ENCODE peak calls at places on chromosomes 6 and 20, in ten cellular contexts. N is HCT116, I is sigmoid colon, E is GM23338, Z is breast epithelium, U is H1, Y is suprapubic skin, S is transverse colon, G is spleen, P is stomach. V is an unnamed sample. For H3K36me3, the result is how much of the 10 kb centered on the place peaks cover.

GRCh38 chr20:62892348-62893304 is 31.0 kb upstream of the TCFL5 start:
- DNase-seq in U (no peak), G (peak), Y (no peak), S (no peak), N (no peak), Z (no peak), P (no peak), I (no peak), E (no peak), V (no peak)

GRCh38 chr6:108838101-108838717 is 10.0 kb upstream of the ARMC2 start:
- DNase-seq in G (peak), Y (no peak), Z (no peak), E (peak), U (peak), N (no peak), S (no peak), I (no peak), P (no peak), V (no peak)

GRCh38 chr20:6705920-6706500 is 61.5 kb upstream of the BMP2 start:
- DNase-seq in N (no peak), Z (no peak), U (no peak), E (no peak), I (no peak), Y (no peak), G (no peak), P (no peak), S (no peak), V (no peak)

GRCh38 chr20:43583982-43584432 is 6.7 kb upstream of the IFT52 start:
- DNase-seq in S (peak), G (peak), Y (no peak), N (no peak), U (no peak), Z (no peak), P (peak), E (no peak), I (no peak), V (no peak)

GRCh38 chr6:109715616-109716015 is 24.5 kb downstream of the FIG4 start:
- DNase-seq in U (no peak), S (no peak), Z (no peak), E (no peak), Y (no peak), N (no peak), G (no peak), I (no peak), P (no peak), V (no peak)

GRCh38 chr20:8974009-8974708 is 94.7 kb upstream of the PLCB4 start:
- DNase-seq in N (no peak), Y (no peak), U (no peak), I (no peak), Z (no peak), G (no peak), E (peak), P (no peak), S (no peak), V (no peak)

GRCh38 chr6:41355952-41356351 is 20.5 kb downstream of the NCR2 start:
- DNase-seq in P (no peak), Y (no peak), E (no peak), U (peak), I (no peak), G (no peak), Z (peak), N (no peak), S (no peak), V (peak)

GRCh38 chr6:84836366-84836765 is 72.0 kb upstream of the TBX18 start:
- DNase-seq in Y (no peak), I (no peak), P (no peak), U (no peak), S (no peak), N (no peak), E (no peak), G (no peak), Z (no peak), V (no peak)

GRCh38 chr6:160132776-160133338 is 11.2 kb downstream of the SLC22A1 start:
- DNase-seq in N (no peak), U (no peak), E (no peak), S (no peak), P (peak), G (no peak), Z (no peak), I (no peak), Y (no peak), V (peak)

GRCh38 chr6:26538936-26539615 is 910 bp downstream of the HMGN4 start:
- DNase-seq in Y (no peak), G (no peak), N (no peak), E (no peak), U (peak), P (no peak), I (no peak), S (no peak), Z (no peak), V (no peak)

GRCh38 chr20:57797401-57797800 is 87.6 kb upstream of the PMEPA1 start:
- DNase-seq in Z (no peak), I (no peak), N (no peak), Y (no peak), S (no peak), E (no peak), P (no peak), G (no peak), U (no peak), V (no peak)

GRCh38 chr20:295804-296203 is 1.6 kb upstream of the ZCCHC3 start:
- DNase-seq in S (no peak), E (no peak), G (no peak), I (no peak), Y (no peak), P (no peak), N (no peak), U (no peak), Z (no peak), V (no peak)

GRCh38 chr6:36839819-36840379 is 655 bp upstream of the CPNE5 start:
- DNase-seq in Z (no peak), I (no peak), S (no peak), G (peak), P (peak), Y (no peak), U (peak), N (peak), E (peak), V (no peak)

GRCh38 chr20:14334306-14334930 is 3.0 kb downstream of the FLRT3 start:
- DNase-seq in Z (peak), N (no peak), I (peak), Y (no peak), E (peak), P (peak), S (no peak), U (no peak), G (no peak), V (no peak)

GRCh38 chr6:166228839-166229528 is 61.3 kb upstream of the TBXT start:
- DNase-seq in I (no peak), P (no peak), E (peak), Y (no peak), G (no peak), N (no peak), S (no peak), Z (no peak), U (no peak), V (no peak)

GRCh38 chr6:106870069-106870468 is 104.5 kb downstream of the CD24 start:
- DNase-seq in S (no peak), Z (peak), I (no peak), U (no peak), E (no peak), Y (no peak), N (no peak), G (no peak), P (no peak), V (no peak)

GRCh38 chr6:128403618-128404444 is 116.6 kb downstream of the PTPRK start:
- DNase-seq in E (no peak), Y (no peak), U (no peak), N (no peak), I (no peak), G (no peak), P (no peak), S (no peak), Z (no peak), V (no peak)

GRCh38 chr6:99846021-99846420 is 148.0 kb downstream of the MCHR2 start:
- DNase-seq in U (no peak), N (no peak), E (peak), Y (no peak), S (no peak), Z (no peak), I (no peak), G (no peak), P (no peak), V (no peak)

GRCh38 chr6:39992861-39993622 is 58.8 kb upstream of the MOCS1 start:
- DNase-seq in I (no peak), Z (no peak), P (no peak), E (no peak), S (no peak), U (no peak), N (no peak), G (no peak), Y (no peak), V (no peak)

GRCh38 chr20:13765868-13766416 is 18.8 kb downstream of the ESF1 start:
- DNase-seq in P (no peak), U (no peak), E (no peak), S (no peak), G (no peak), I (no peak), Z (no peak), N (no peak), Y (no peak), V (no peak)

GRCh38 chr20:3751664-3752385 is 15.7 kb downstream of the ADISSP start:
- DNase-seq in Y (no peak), S (peak), G (no peak), Z (no peak), E (peak), P (peak), U (peak), N (no peak), I (peak), V (no peak)

GRCh38 chr6:113672691-113673149 is 184.4 kb upstream of the MARCKS start:
- DNase-seq in E (no peak), S (no peak), Y (no peak), G (no peak), U (no peak), I (peak), P (peak), N (no peak), Z (no peak), V (no peak)

GRCh38 chr6:24643925-24644324 is 2.1 kb downstream of the KIAA0319 start:
- DNase-seq in U (no peak), P (no peak), G (no peak), S (no peak), I (no peak), N (no peak), Z (no peak), E (no peak), Y (no peak), V (no peak)

GRCh38 chr6:18207949-18208348 is 52.7 kb downstream of the KDM1B start:
- DNase-seq in E (no peak), P (no peak), I (no peak), U (no peak), N (no peak), Z (no peak), G (no peak), S (no peak), Y (no peak), V (no peak)

GRCh38 chr20:53599039-53599362 is 5.4 kb upstream of the ZNF217 start:
- DNase-seq in N (no peak), S (no peak), G (no peak), I (no peak), Z (no peak), Y (no peak), U (no peak), P (no peak), E (no peak), V (no peak)

GRCh38 chr20:44829688-44830087 is 19.3 kb upstream of the RIMS4 start:
- DNase-seq in U (no peak), N (no peak), E (no peak), G (no peak), I (no peak), P (no peak), S (no peak), Y (no peak), Z (no peak), V (no peak)

GRCh38 chr20:15653396-15654207 is 919.6 kb downstream of the KIF16B start:
- DNase-seq in Z (no peak), E (no peak), I (no peak), P (no peak), G (no peak), U (no peak), S (no peak), Y (no peak), N (no peak), V (no peak)

GRCh38 chr20:60816901-60817300 is 435.2 kb upstream of the CDH4 start:
- DNase-seq in S (no peak), E (no peak), Z (no peak), P (no peak), G (no peak), N (no peak), I (no peak), Y (no peak), U (no peak), V (no peak)

GRCh38 chr20:45034436-45034835 is 66.5 kb downstream of the KCNS1 start:
- DNase-seq in Z (no peak), Y (no peak), E (no peak), P (no peak), U (no peak), I (no peak), S (no peak), G (no peak), N (no peak), V (no peak)

GRCh38 chr6:10431423-10432164 is 16.7 kb upstream of the TFAP2A start:
- DNase-seq in Y (no peak), G (no peak), Z (peak), N (no peak), S (no peak), U (no peak), I (no peak), E (no peak), P (no peak), V (no peak)

GRCh38 chr20:36941403-36941835 is 10.1 kb downstream of the SAMHD1 start:
- DNase-seq in U (no peak), I (no peak), S (peak), E (no peak), N (no peak), P (no peak), G (no peak), Y (peak), Z (no peak), V (no peak)

GRCh38 chr6:160685762-160686450 is 16.1 kb upstream of the PLG start:
- DNase-seq in Z (no peak), Y (no peak), N (no peak), I (no peak), U (no peak), G (no peak), P (no peak), S (no peak), E (peak), V (no peak)

GRCh38 chr6:134249759-134250602 is 67.9 kb downstream of the SGK1 start:
- DNase-seq in P (no peak), I (no peak), Y (no peak), E (no peak), G (no peak), U (no peak), Z (no peak), S (no peak), N (no peak), V (no peak)

GRCh38 chr20:11469795-11470495 is 447.7 kb upstream of the BTBD3 start:
- DNase-seq in Y (no peak), U (no peak), E (no peak), P (no peak), Z (no peak), S (no peak), N (no peak), G (no peak), I (no peak), V (no peak)

GRCh38 chr6:22189946-22190345 is 106.9 kb downstream of the PRL start:
- DNase-seq in P (no peak), U (no peak), G (no peak), N (no peak), E (no peak), Z (no peak), S (no peak), Y (no peak), I (no peak), V (no peak)
- H3K36me3 ChIP-seq in P (under half), U (under half), G (under half), N (under half), E (under half), Z (under half), S (under half), Y (under half), I (under half), V (under half)

GRCh38 chr6:118589186-118589585 is 41.1 kb downstream of the PLN start:
- DNase-seq in U (no peak), N (no peak), P (no peak), E (no peak), G (no peak), Z (no peak), I (no peak), S (no peak), Y (no peak), V (no peak)

GRCh38 chr6:118596774-118597332 is 48.8 kb downstream of the PLN start:
- DNase-seq in P (no peak), S (no peak), I (no peak), Z (no peak), Y (no peak), E (no peak), G (no peak), N (no peak), U (no peak), V (no peak)

GRCh38 chr6:118594877-118595276 is 46.8 kb downstream of the PLN start:
- DNase-seq in P (no peak), Y (no peak), S (no peak), Z (no peak), U (no peak), E (no peak), I (no peak), N (no peak), G (no peak), V (no peak)

GRCh38 chr6:118588626-118589025 is 40.5 kb downstream of the PLN start:
- DNase-seq in Y (no peak), E (no peak), S (no peak), I (no peak), P (no peak), G (no peak), N (no peak), Z (no peak), U (no peak), V (no peak)

GRCh38 chr6:118591897-118592296 is 43.8 kb downstream of the PLN start:
- DNase-seq in N (no peak), G (no peak), P (no peak), U (no peak), I (no peak), S (no peak), Z (no peak), Y (no peak), E (no peak), V (no peak)
- TF ChIP-seq POLR2AphosphoS5 in N (no peak), G (no peak), P (no peak), U (no peak), I (no peak), S (no peak), Z (no peak), Y (no peak), E (no peak), V (no peak)

GRCh38 chr6:11622156-11622555 is 84.6 kb downstream of the TMEM170B start:
- DNase-seq in I (no peak), Z (no peak), N (no peak), Y (no peak), S (no peak), P (no peak), E (no peak), U (no peak), G (no peak), V (no peak)
- H3K36me3 ChIP-seq in I (under half), Z (under half), N (under half), Y (under half), S (under half), P (under half), E (under half), U (under half), G (under half), V (under half)

DNA sequence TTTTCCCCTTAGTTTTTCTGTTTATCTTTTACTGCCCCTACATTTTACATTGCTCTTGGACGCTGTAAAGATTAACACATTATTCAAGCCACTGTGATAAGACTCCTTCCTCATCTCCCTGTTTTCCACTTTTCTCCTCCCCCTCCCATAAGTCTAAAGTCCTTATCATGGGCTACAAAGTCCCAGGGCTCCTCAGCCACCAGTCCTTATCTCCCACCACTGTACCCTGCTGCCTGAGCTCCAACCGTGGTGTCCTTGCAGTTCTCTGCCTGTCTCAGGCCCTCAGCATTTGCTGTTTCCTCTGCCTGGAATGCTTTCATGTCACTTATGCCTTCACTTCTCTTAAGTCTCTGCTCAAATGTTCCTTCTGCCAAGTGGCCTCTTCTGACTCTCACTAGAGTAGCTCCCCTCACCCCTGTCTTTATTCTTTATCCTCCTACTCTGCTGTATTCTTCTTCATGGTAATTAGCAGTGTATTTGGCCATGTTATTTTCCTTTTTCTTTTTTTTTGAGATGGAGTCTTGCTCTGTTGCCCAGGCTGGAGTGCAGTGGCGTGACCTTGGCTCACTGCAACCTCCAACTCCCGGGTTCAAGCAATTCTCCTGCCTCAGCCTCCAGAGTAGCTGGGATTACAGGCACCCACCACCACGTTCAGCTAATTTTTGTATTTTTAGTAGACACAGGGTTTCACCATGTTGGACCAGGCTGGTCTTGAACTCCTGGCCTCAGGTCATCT is 10.8 kb upstream of the LATS1 start:
- DNase-seq in U (no peak), E (no peak), N (no peak), G (peak), I (no peak), S (no peak), Y (no peak), Z (no peak), P (no peak), V (no peak)
- TF ChIP-seq POLR2AphosphoS5 in U (no peak), E (no peak), N (no peak), G (no peak), I (no peak), S (no peak), Y (no peak), Z (no peak), P (no peak), V (no peak)

GRCh38 chr6:121449331-121449730 is 13.9 kb downstream of the GJA1 start:
- DNase-seq in E (no peak), N (no peak), Z (no peak), S (no peak), G (no peak), I (no peak), Y (no peak), P (no peak), U (no peak), V (no peak)
- H3K36me3 ChIP-seq in E (under half), N (under half), Z (under half), S (under half), G (under half), I (under half), Y (under half), P (under half), U (under half), V (under half)

DNA sequence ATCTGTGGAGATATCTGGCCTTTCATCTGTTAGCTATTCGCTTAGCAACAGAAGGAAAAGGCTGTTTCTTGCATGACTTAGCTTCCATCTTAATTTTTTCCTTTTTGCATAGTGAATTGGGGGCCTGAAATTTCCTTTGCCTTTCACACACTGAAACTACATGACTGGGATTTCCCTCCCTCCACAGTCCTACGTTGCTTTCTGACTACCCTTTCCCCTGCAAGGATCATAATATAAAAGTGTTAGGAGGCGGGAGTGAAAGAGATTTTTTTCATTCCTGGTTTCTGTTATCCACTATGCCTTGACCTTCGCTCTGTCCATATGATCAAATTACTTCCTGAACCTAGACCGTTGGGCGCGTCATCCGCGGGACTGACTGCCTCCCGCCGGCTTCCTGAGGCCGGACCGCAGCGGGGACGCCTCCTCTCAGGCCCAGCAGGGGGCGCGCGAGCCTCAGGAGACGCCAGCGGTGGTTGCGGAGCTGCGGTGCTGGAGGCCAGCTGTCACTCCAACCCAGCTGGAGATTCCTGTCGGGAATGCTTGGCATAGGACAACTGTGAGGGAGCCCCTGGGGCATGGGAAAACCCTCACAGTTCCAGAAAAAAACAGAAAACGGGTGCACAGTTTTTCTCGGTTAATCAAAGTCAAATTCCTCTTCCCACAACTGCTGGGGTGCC is 55.6 kb downstream of the MEP1A start:
- DNase-seq in P (peak), U (peak), N (peak), Y (peak), Z (peak), I (peak), G (peak), S (peak), E (peak), V (no peak)
- TF ChIP-seq POLR2AphosphoS5 in P (no peak), U (no peak), N (no peak), Y (no peak), Z (peak), I (no peak), G (peak), S (peak), E (no peak), V (no peak)

GRCh38 chr20:48416002-48416401 is 411.8 kb downstream of the PREX1 start:
- DNase-seq in Z (no peak), U (no peak), G (no peak), E (no peak), N (no peak), S (no peak), Y (no peak), I (no peak), P (no peak), V (no peak)
- H3K36me3 ChIP-seq in Z (under half), U (under half), G (under half), E (under half), N (under half), S (under half), Y (under half), I (under half), P (under half), V (under half)

GRCh38 chr20:49657118-49657901 is 56.4 kb downstream of the B4GALT5 start:
- DNase-seq in P (no peak), E (no peak), U (no peak), Z (no peak), N (no peak), Y (no peak), I (no peak), G (no peak), S (no peak), V (peak)
- TF ChIP-seq POLR2AphosphoS5 in P (no peak), E (no peak), U (no peak), Z (no peak), N (no peak), Y (no peak), I (no peak), G (no peak), S (no peak), V (no peak)

V was measured in vagina.